ENCODE peak calls at places on chromosomes 12 and 14, in five cellular contexts. S is iPS-NIHi11, U is T1000, Q is nucleus accumbens, A is choroid plexus epithelial cell. E is an unnamed sample.

GRCh38 chr12:58915634-58916033 is 4.7 kb downstream of the LRIG3 start:
- DNase-seq in A (peak), Q (no peak), S (no peak), U (no peak), E (no peak)

GRCh38 chr12:111248981-111249380 is 119.9 kb downstream of the PHETA1 start:
- DNase-seq in U (no peak), Q (no peak), S (no peak), A (no peak), E (no peak)

GRCh38 chr12:64006211-64006610 is 161.7 kb downstream of the SRGAP1 start:
- DNase-seq in U (no peak), S (no peak), A (peak), Q (no peak), E (no peak)

GRCh38 chr14:54805080-54805479 is 97.5 kb downstream of the GCH1 start:
- DNase-seq in Q (no peak), U (no peak), S (no peak), A (no peak), E (no peak)

GRCh38 chr12:15788266-15789214 is 648 bp downstream of the EPS8 start:
- DNase-seq in S (peak), Q (no peak), U (no peak), A (peak), E (peak)

GRCh38 chr12:87995581-87996178 is 33.5 kb downstream of the C12orf50 start:
- DNase-seq in A (peak), S (peak), U (peak), Q (peak), E (no peak)

GRCh38 chr12:52155048-52155868 is 36.6 kb downstream of the KRT80 start:
- DNase-seq in U (no peak), Q (no peak), A (peak), S (no peak), E (no peak)

GRCh38 chr12:76688627-76689026 is 75.3 kb upstream of the ZDHHC17 start:
- DNase-seq in A (peak), S (peak), Q (no peak), U (no peak), E (no peak)

GRCh38 chr12:47343684-47344567 is 264.2 kb upstream of the AMIGO2 start:
- DNase-seq in S (no peak), U (no peak), A (peak), Q (no peak), E (no peak)

E was measured in GM12878.